ENCODE peak calls at places on chromosome 21, in eight cellular contexts. P is activated CD8-positive, alpha-beta memory T cell treated with anti-CD3 and anti-CD28 coated beads for 24 hours; W is small intestine; V is ELF-1; E is ELR; J is fibroblast of the conjunctiva; B is central memory CD8-positive, alpha-beta T cell; C is HEK293T. H is an unnamed sample.

GRCh38 chr21:35971824-35972223 is 88.5 kb downstream of the SETD4 start:
- DNase-seq in P (no peak), W (no peak), V (no peak), E (no peak), J (no peak), B (no peak), C (no peak), H (no peak)

GRCh38 chr21:42159560-42160110 is 59.3 kb upstream of the ABCG1 start:
- DNase-seq in P (peak), W (no peak), V (no peak), E (no peak), J (no peak), B (no peak), C (no peak), H (no peak)

GRCh38 chr21:44880762-44881585 is 7.5 kb upstream of the PTTG1IP start:
- DNase-seq in P (no peak), W (no peak), V (no peak), E (peak), J (no peak), B (no peak), C (no peak), H (no peak)

GRCh38 chr21:24023402-24023801 is 1583.9 kb downstream of the MRPL39 start:
- DNase-seq in P (no peak), W (no peak), V (no peak), E (peak), J (no peak), B (no peak), C (no peak), H (no peak)

GRCh38 chr21:36587388-36587787 is 107.5 kb upstream of the CLDN14 start:
- DNase-seq in P (no peak), W (no peak), V (no peak), E (peak), J (no peak), B (no peak), C (no peak), H (no peak)

GRCh38 chr21:38136201-38136600 is 120.6 kb upstream of the KCNJ15 start:
- DNase-seq in P (no peak), W (no peak), V (no peak), E (peak), J (no peak), B (no peak), C (no peak), H (no peak)

GRCh38 chr21:32007461-32007860 is 134.6 kb downstream of the HUNK start:
- DNase-seq in P (no peak), W (no peak), V (no peak), E (peak), J (peak), B (no peak), C (no peak), H (no peak)

GRCh38 chr21:33668180-33668579 is 25.9 kb downstream of the ITSN1 start:
- DNase-seq in P (no peak), W (no peak), V (no peak), E (peak), J (no peak), B (no peak), C (no peak), H (no peak)

GRCh38 chr21:34020005-34020847 is 53.2 kb upstream of the MRPS6 start:
- DNase-seq in P (no peak), W (no peak), V (peak), E (no peak), J (no peak), B (no peak), C (peak), H (no peak)

GRCh38 chr21:41302976-41303375 is 13.6 kb upstream of the FAM3B start:
- DNase-seq in P (no peak), W (no peak), V (no peak), E (peak), J (no peak), B (no peak), C (no peak), H (no peak)

GRCh38 chr21:42424848-42425602 is 21.3 kb downstream of the UBASH3A start:
- DNase-seq in P (peak), W (peak), V (no peak), E (no peak), J (no peak), B (peak), C (no peak), H (no peak)

GRCh38 chr21:43754948-43755781 is 20.9 kb downstream of the CSTB start:
- DNase-seq in P (no peak), W (no peak), V (no peak), E (no peak), J (no peak), B (no peak), C (no peak), H (no peak)

GRCh38 chr21:39314155-39315027 is 959 bp upstream of the BRWD1 start:
- DNase-seq in P (peak), W (peak), V (no peak), E (peak), J (peak), B (peak), C (peak), H (peak)

GRCh38 chr21:37159053-37159776 is 86.2 kb downstream of the TTC3 start:
- DNase-seq in P (no peak), W (no peak), V (no peak), E (no peak), J (no peak), B (no peak), C (no peak), H (no peak)

GRCh38 chr21:42973309-42973990 is 912 bp upstream of the PKNOX1 start:
- DNase-seq in P (no peak), W (no peak), V (peak), E (no peak), J (no peak), B (peak), C (no peak), H (no peak)

GRCh38 chr21:34707876-34708325 is 39.1 kb downstream of the CLIC6 start:
- DNase-seq in P (peak), W (no peak), V (no peak), E (no peak), J (no peak), B (no peak), C (no peak), H (no peak)

GRCh38 chr21:39313042-39313456 is 383 bp downstream of the BRWD1 start:
- DNase-seq in P (no peak), W (no peak), V (peak), E (no peak), J (no peak), B (peak), C (peak), H (peak)

GRCh38 chr21:35940074-35940927 is 120.0 kb downstream of the SETD4 start:
- DNase-seq in P (no peak), W (peak), V (no peak), E (peak), J (peak), B (no peak), C (peak), H (peak)

GRCh38 chr21:34365794-34366193 is 2.0 kb downstream of the KCNE2 start:
- DNase-seq in P (peak), W (no peak), V (no peak), E (no peak), J (no peak), B (no peak), C (no peak), H (no peak)

GRCh38 chr21:36753556-36753955 is 54.6 kb downstream of the SIM2 start:
- DNase-seq in P (no peak), W (no peak), V (no peak), E (peak), J (no peak), B (no peak), C (no peak), H (no peak)

GRCh38 chr21:36747815-36748381 is 49.0 kb downstream of the SIM2 start:
- DNase-seq in P (peak), W (peak), V (peak), E (peak), J (no peak), B (no peak), C (no peak), H (peak)

GRCh38 chr21:41369915-41370839 is 8.3 kb downstream of the MX2 start:
- DNase-seq in P (peak), W (peak), V (no peak), E (no peak), J (no peak), B (no peak), C (no peak), H (peak)